ENCODE peak calls at places on chromosomes 12 and 14, in eight cellular contexts. M is AG10803, C is tibial artery, E is endothelial cell of umbilical vein, I is HFFc6, V is mucosa of descending colon, R is body of pancreas, W is glutamatergic neuron. F is an unnamed sample.

GRCh38 chr14:58731465-58732330 is 93.9 kb downstream of the DACT1 start:
- DNase-seq in W (no peak), V (no peak), R (no peak), C (no peak), I (peak; percentile 99), E (peak; percentile 76), M (peak; percentile 99), F (no peak)

GRCh38 chr12:110649341-110649847 is 35.5 kb downstream of the TCTN1 start:
- DNase-seq in C (no peak), M (peak; percentile 10), V (no peak), I (no peak), R (no peak), E (no peak), W (no peak), F (no peak)

GRCh38 chr12:6547987-6548386 is 7.9 kb downstream of the IFFO1 start:
- DNase-seq in I (peak; percentile 81), R (no peak), W (no peak), E (peak; percentile 76), C (no peak), M (peak; percentile 83), V (no peak), F (no peak)

GRCh38 chr12:7995266-7995963 is 37.1 kb upstream of the FOXJ2 start:
- DNase-seq in M (peak; percentile 88), R (peak; percentile 69), I (peak; percentile 92), E (peak; percentile 75), V (peak; percentile 76), W (peak; percentile 69), C (peak; percentile 87), F (peak; percentile 96)

GRCh38 chr14:35543006-35543405 is 9.0 kb downstream of the INSM2 start:
- DNase-seq in W (no peak), I (no peak), M (no peak), R (no peak), V (no peak), C (no peak), E (no peak), F (no peak)

GRCh38 chr14:100540926-100541620 is 46.1 kb downstream of the BEGAIN start:
- DNase-seq in E (no peak), I (no peak), M (no peak), C (no peak), W (no peak), R (peak; percentile 66), V (no peak), F (no peak)

GRCh38 chr12:90618606-90619005 is 336.4 kb downstream of the CCER1 start:
- DNase-seq in I (no peak), E (peak; percentile 79), V (no peak), C (no peak), W (no peak), M (peak; percentile 36), R (no peak), F (no peak)

GRCh38 chr14:54253195-54253947 is 143.4 kb upstream of the CDKN3 start:
- DNase-seq in M (peak; percentile 80), C (no peak), R (no peak), W (no peak), E (peak; percentile 61), I (peak; percentile 86), V (no peak), F (peak; percentile 20)

GRCh38 chr12:71158361-71158882 is 623 bp upstream of the TSPAN8 start:
- DNase-seq in V (peak; percentile 50), E (peak; percentile 61), C (no peak), M (no peak), I (no peak), W (no peak), R (no peak), F (no peak)

GRCh38 chr12:51973560-51973959 is 22.1 kb downstream of the ACVR1B start:
- DNase-seq in W (no peak), V (no peak), I (no peak), E (peak; percentile 21), R (no peak), M (peak; percentile 73), C (no peak), F (no peak)

GRCh38 chr12:19778822-19779221 is 339.5 kb downstream of the AEBP2 start:
- DNase-seq in C (no peak), I (no peak), E (peak; percentile 47), R (no peak), V (no peak), M (no peak), W (no peak), F (no peak)

GRCh38 chr12:67428431-67428830 is 159.3 kb downstream of the CAND1 start:
- DNase-seq in M (no peak), W (no peak), I (peak; percentile 23), R (no peak), V (no peak), E (no peak), C (no peak), F (no peak)

GRCh38 chr14:70981005-70981952 is 74.0 kb downstream of the PCNX1 start:
- DNase-seq in R (no peak), C (no peak), M (no peak), I (no peak), E (peak; percentile 65), W (no peak), V (no peak), F (no peak)

GRCh38 chr12:29306682-29307081 is 74.3 kb downstream of the ERGIC2 start:
- DNase-seq in E (no peak), W (no peak), M (no peak), R (no peak), C (no peak), V (no peak), I (no peak), F (no peak)

GRCh38 chr12:66288121-66288520 is 14.2 kb upstream of the HELB start:
- DNase-seq in R (no peak), V (no peak), I (no peak), E (no peak), M (no peak), C (no peak), W (no peak), F (peak; percentile 59)

GRCh38 chr12:131094831-131095805 is 141.4 kb downstream of the ADGRD1 start:
- DNase-seq in C (peak; percentile 57), V (no peak), W (peak; percentile 15), R (no peak), M (no peak), E (no peak), I (no peak), F (no peak)

GRCh38 chr12:66044731-66045130 is 85.8 kb downstream of the LLPH start:
- DNase-seq in I (peak; percentile 47), E (no peak), W (no peak), R (no peak), V (no peak), C (no peak), M (peak; percentile 54), F (no peak)

GRCh38 chr14:36227802-36228201 is 51.3 kb upstream of the PTCSC3 start:
- DNase-seq in R (no peak), W (no peak), M (no peak), I (no peak), V (peak; percentile 66), C (no peak), E (peak; percentile 53), F (no peak)

DNA sequence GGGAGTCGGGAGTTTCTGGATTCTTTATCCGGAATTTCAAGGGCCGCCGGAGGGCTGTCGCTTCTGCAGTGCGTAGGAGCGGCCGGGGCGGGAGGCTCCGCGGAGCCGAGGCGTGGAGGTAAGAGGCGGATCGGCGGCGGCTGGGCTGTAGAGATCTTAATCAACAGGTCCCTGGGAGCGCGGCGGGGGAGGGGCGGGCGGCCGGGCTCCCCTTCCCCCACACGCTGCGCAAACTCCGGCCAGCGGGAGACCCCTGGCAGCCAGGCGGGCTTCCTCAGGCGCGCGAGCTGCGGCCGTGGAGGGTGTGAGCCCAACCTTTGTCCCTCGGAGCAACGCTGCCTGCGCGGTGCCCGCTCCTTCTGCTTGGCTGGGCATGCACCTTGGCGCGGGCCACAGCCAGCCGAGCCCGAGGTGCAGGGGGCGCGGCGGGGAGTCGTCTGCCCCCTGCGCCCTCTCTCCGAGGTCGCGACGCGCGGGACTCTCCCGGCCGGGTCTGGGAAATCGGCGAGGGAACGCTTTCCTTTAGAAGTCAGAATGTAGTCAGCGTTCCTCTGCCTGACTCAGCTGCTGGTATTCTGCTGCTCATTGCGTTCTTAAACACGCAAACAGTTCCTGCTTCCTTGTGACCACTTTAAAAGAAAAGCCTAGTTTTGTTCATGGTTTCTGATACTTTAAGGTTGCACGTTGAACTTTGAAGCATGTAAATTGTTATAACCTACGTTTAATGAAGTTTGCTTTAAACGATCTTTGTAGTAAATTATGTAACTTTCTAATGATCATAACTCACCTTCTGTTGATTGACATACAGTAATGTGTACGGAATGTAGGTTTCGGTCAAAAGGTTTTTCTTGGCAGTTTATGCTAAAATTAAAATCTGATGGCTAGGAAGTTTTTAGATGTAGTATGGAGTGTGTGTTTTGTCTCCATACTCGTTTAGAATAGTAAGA is at the start of gene PALS1:
- DNase-seq in W (peak; percentile 83), I (peak; percentile 78), E (peak; percentile 85), V (peak; percentile 64), C (no peak), R (peak; percentile 63), M (peak; percentile 83), F (peak; percentile 61)
- TF ChIP-seq CTCF in W (no peak), I (no peak), E (no peak), V (no peak), C (no peak), R (peak; percentile 8), M (no peak), F (no peak)

GRCh38 chr14:103031956-103032355 is 25.4 kb downstream of the CDC42BPB start:
- DNase-seq in R (no peak), C (no peak), I (no peak), W (peak; percentile 55), M (peak; percentile 11), E (peak; percentile 25), V (peak; percentile 50), F (no peak)
- TF ChIP-seq CTCF in R (no peak), C (no peak), I (peak; percentile 22), W (no peak), M (peak; percentile 11), E (no peak), V (no peak), F (no peak)

DNA sequence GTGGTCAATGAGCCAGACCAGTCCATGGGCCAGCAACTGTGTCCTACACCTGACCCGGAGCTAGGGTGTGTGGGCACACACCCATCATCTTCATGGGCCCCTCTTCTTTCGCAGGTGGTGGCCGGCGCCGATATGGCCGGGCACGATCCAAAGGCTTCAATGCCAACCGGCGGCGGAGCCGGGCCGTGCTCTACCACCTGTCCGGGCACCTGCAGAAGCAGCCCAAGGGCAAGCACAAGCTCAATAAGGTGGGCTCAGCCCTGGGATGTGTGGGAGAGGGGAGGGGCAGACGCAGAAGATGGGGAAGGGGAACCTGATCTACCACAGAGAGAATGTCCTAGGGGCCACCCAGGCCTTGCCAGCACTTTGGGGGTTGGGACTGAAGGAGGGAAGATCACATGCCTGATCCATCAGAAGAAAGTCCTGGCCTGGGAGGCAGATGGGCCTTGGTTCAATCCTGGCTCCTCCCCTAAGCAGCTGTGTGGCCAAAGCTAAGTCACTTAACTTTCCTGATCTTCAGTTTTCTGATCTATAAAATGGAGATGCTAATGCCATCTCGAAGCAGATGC is 3.8 kb downstream of the KCNH3 start:
- DNase-seq in R (no peak), V (no peak), M (no peak), I (no peak), W (no peak), C (peak; percentile 46), E (no peak), F (no peak)
- TF ChIP-seq CTCF in R (no peak), V (no peak), M (no peak), I (no peak), W (no peak), C (no peak), E (no peak), F (no peak)

GRCh38 chr12:32666510-32666909 is 12.6 kb upstream of the DNM1L start:
- DNase-seq in E (no peak), W (no peak), M (no peak), I (no peak), C (no peak), V (no peak), R (no peak), F (no peak)

GRCh38 chr12:32669584-32669983 is 9.5 kb upstream of the DNM1L start:
- DNase-seq in C (no peak), V (no peak), R (no peak), I (no peak), W (no peak), M (no peak), E (no peak), F (no peak)

GRCh38 chr12:32671930-32672785 is 6.9 kb upstream of the DNM1L start:
- DNase-seq in V (peak; percentile 70), W (peak; percentile 53), I (peak; percentile 56), E (peak; percentile 85), C (peak; percentile 4), M (peak; percentile 92), R (peak; percentile 27), F (peak; percentile 45)
- TF ChIP-seq CTCF in V (no peak), W (peak; percentile 42), I (peak; percentile 78), E (peak; percentile 65), C (peak; percentile 41), M (peak; percentile 76), R (peak; percentile 65), F (peak; percentile 42)